ENCODE peak calls at places on chromosome 10, in four cellular contexts. A is K562, N is H1, G is GM12878. O is an unnamed sample.

GRCh38 chr10:79403441-79404230 is 41.8 kb downstream of the ZCCHC24 start:
- DNase-seq in A (no peak), N (no peak), G (no peak), O (no peak)

GRCh38 chr10:34121125-34121973 is 693.7 kb downstream of the PARD3 start:
- DNase-seq in A (no peak), N (no peak), G (no peak), O (no peak)

GRCh38 chr10:89342219-89342966 is 14.6 kb downstream of the IFIT3 start:
- DNase-seq in A (no peak), N (no peak), G (no peak), O (peak; percentile 84)

GRCh38 chr10:58266003-58266825 is 1.5 kb downstream of the IPMK start:
- DNase-seq in A (peak; percentile 60), N (no peak), G (no peak), O (peak; percentile 78)

GRCh38 chr10:69439813-69440506 is 11.3 kb upstream of the TSPAN15 start:
- DNase-seq in A (peak; percentile 31), N (no peak), G (no peak), O (no peak)

GRCh38 chr10:97229322-97229721 is 43.6 kb upstream of the SLIT1 start:
- DNase-seq in A (no peak), N (no peak), G (no peak), O (peak; percentile 81)

GRCh38 chr10:97861924-97862323 is 12.3 kb downstream of the GOLGA7B start:
- DNase-seq in A (no peak), N (no peak), G (no peak), O (no peak)

GRCh38 chr10:119578355-119578754 is 18.4 kb downstream of the TIAL1 start:
- DNase-seq in A (no peak), N (no peak), G (no peak), O (no peak)

GRCh38 chr10:92419740-92420553 is 129.0 kb downstream of the MARCHF5 start:
- DNase-seq in A (no peak), N (peak; percentile 51), G (no peak), O (peak; percentile 31)

GRCh38 chr10:44961931-44962750 is 2.5 kb downstream of the RASSF4 start:
- DNase-seq in A (no peak), N (no peak), G (no peak), O (no peak)

GRCh38 chr10:55287346-55287745 is 486.3 kb upstream of the PCDH15 start:
- DNase-seq in A (no peak), N (no peak), G (no peak), O (no peak)

GRCh38 chr10:72598769-72599701 is 26.8 kb downstream of the MICU1 start:
- DNase-seq in A (peak; percentile 30), N (peak; percentile 13), G (no peak), O (no peak)

GRCh38 chr10:98331888-98332287 is 63.9 kb upstream of the LOXL4 start:
- DNase-seq in A (peak; percentile 43), N (peak; percentile 46), G (no peak), O (no peak)

GRCh38 chr10:91689731-91690168 is 56.9 kb upstream of the PPP1R3C start:
- DNase-seq in A (no peak), N (no peak), G (no peak), O (peak; percentile 54)

GRCh38 chr10:111072232-111072631 is 4.6 kb upstream of the ADRA2A start:
- DNase-seq in A (no peak), N (no peak), G (no peak), O (no peak)

GRCh38 chr10:80407836-80408197 is 534 bp upstream of the PRXL2A start:
- DNase-seq in A (no peak), N (no peak), G (no peak), O (no peak)

GRCh38 chr10:63536678-63537077 is 15.5 kb downstream of the REEP3 start:
- DNase-seq in A (no peak), N (no peak), G (no peak), O (no peak)

GRCh38 chr10:3532644-3533043 is 252.4 kb downstream of the KLF6 start:
- DNase-seq in A (no peak), N (no peak), G (no peak), O (no peak)

GRCh38 chr10:70167246-70167645 is 3.1 kb downstream of the SAR1A start:
- DNase-seq in A (no peak), N (no peak), G (no peak), O (no peak)

GRCh38 chr10:37860494-37861190 is 3.2 kb upstream of the ZNF248 start:
- DNase-seq in A (no peak), N (no peak), G (no peak), O (peak; percentile 82)

GRCh38 chr10:114393482-114393881 is 10.8 kb downstream of the AFAP1L2 start:
- DNase-seq in A (no peak), N (no peak), G (no peak), O (peak; percentile 42)

GRCh38 chr10:19629559-19629958 is 186.7 kb upstream of the PLXDC2 start:
- DNase-seq in A (no peak), N (no peak), G (no peak), O (peak; percentile 67)

GRCh38 chr10:114538544-114538906 is 119.5 kb downstream of the ABLIM1 start:
- DNase-seq in A (no peak), N (no peak), G (no peak), O (no peak)

GRCh38 chr10:69375307-69376151 is 41.2 kb downstream of the TACR2 start:
- DNase-seq in A (no peak), N (peak; percentile 39), G (no peak), O (no peak)

GRCh38 chr10:98349508-98349922 is 65.5 kb downstream of the PYROXD2 start:
- DNase-seq in A (no peak), N (no peak), G (no peak), O (peak; percentile 99)

GRCh38 chr10:47452495-47453434 is 31.1 kb downstream of the ANXA8 start:
- DNase-seq in A (no peak), N (no peak), G (no peak), O (no peak)

GRCh38 chr10:26274391-26274790 is 57.8 kb downstream of the GAD2 start:
- DNase-seq in A (no peak), N (no peak), G (no peak), O (no peak)

GRCh38 chr10:99605351-99605750 is 14.9 kb downstream of the SLC25A28 start:
- DNase-seq in A (no peak), N (no peak), G (no peak), O (no peak)

GRCh38 chr10:125113661-125114388 is 46.5 kb downstream of the CTBP2 start:
- DNase-seq in A (peak; percentile 72), N (no peak), G (no peak), O (no peak)

GRCh38 chr10:123640016-123640535 is 26.1 kb upstream of the GPR26 start:
- DNase-seq in A (no peak), N (no peak), G (no peak), O (no peak)

GRCh38 chr10:29545122-29545521 is 89.6 kb downstream of the SVIL start:
- DNase-seq in A (no peak), N (no peak), G (no peak), O (no peak)

GRCh38 chr10:69467928-69468770 is 16.9 kb downstream of the TSPAN15 start:
- DNase-seq in A (no peak), N (no peak), G (no peak), O (no peak)

GRCh38 chr10:122233857-122234348 is 37.2 kb upstream of the BTBD16 start:
- DNase-seq in A (no peak), N (no peak), G (no peak), O (no peak)

DNA sequence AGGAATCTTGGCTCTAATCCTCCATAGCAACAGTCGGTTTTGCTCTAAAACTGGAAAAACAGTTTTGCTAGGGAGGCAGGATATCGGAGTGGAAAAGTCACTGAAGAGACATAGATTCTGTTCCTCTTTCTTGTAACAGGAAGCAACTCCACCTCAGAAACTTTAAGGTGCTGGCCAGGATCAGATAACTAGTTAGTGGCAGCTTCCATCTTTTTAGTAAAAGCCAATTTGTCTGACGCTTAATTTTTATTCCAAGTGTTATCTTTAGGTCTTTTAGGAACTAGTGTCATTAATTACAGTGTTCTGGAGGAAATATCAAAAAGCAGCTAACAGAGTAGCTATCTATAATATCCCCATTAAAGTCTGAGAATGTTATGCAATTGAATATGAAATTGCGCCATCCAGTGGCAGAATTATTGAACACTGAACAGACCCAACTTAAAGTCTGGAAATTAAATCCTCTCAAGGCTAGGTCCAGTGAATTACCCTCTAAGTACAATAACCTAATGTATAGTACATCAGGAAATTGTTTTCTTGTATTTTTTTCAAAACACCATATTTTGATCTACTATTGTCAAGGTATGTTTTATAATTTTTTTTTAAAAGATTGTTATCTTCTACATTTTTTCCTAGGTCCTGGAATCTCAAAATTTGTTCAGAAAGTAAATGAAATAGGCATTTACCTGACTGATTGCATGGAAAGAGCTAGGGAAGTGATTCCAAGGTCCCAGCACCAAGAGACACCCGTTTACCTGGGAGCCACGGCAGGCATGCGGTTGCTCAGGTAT is 65.9 kb upstream of the CC2D2B start:
- DNase-seq in A (peak; percentile 66), N (peak; percentile 15), G (no peak), O (peak; percentile 66)
- TF ChIP-seq CHD1 in A (no peak), N (no peak), G (no peak), O (no peak)

DNA sequence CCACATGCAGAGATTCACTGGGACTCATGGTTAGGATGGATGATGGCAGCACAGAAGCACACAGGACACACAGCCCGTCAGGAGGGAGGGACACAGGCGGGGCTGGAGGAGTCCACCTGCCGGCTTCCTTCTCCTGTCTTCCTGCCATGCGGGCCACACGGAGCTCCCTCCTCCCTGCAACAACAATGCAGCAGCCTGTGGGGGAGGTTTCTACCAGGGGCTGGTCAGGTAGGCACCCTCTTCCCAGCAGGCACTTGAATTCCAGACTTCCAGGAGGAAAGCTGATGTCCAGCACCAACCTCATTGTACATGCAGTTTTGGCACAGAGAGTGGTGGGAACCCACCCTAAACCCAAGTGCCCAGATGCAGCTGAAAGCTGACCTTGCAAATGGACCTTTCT is 341.2 kb downstream of the GLRX3 start:
- DNase-seq in A (no peak), N (no peak), G (no peak), O (no peak)
- H3K4me2 ChIP-seq in A (no peak overlapping the region), N (no peak overlapping the region), G (no peak overlapping the region), O (no peak overlapping the region)

GRCh38 chr10:14837003-14837755 is 658 bp downstream of the CDNF start:
- DNase-seq in A (peak; percentile 11), N (no peak), G (no peak), O (no peak)

GRCh38 chr10:14839305-14839695 is 1.2 kb downstream of the HSPA14 start:
- DNase-seq in A (peak; percentile 31), N (no peak), G (no peak), O (no peak)

GRCh38 chr10:14837756-14838581 is at the start of the genes CDNF, HSPA14 and MSANTD7:
- DNase-seq in A (peak; percentile 99), N (peak; percentile 98), G (peak; percentile 98), O (peak; percentile 99)

GRCh38 chr10:14840178-14840577 is 2.1 kb downstream of the HSPA14 start:
- DNase-seq in A (no peak), N (no peak), G (no peak), O (no peak)

GRCh38 chr10:14838582-14839304 is 637 bp downstream of the HSPA14 start:
- DNase-seq in A (peak; percentile 40), N (peak; percentile 13), G (no peak), O (no peak)
- TF ChIP-seq RAD21 in A (no peak), N (no peak), G (no peak), O (no peak)

DNA sequence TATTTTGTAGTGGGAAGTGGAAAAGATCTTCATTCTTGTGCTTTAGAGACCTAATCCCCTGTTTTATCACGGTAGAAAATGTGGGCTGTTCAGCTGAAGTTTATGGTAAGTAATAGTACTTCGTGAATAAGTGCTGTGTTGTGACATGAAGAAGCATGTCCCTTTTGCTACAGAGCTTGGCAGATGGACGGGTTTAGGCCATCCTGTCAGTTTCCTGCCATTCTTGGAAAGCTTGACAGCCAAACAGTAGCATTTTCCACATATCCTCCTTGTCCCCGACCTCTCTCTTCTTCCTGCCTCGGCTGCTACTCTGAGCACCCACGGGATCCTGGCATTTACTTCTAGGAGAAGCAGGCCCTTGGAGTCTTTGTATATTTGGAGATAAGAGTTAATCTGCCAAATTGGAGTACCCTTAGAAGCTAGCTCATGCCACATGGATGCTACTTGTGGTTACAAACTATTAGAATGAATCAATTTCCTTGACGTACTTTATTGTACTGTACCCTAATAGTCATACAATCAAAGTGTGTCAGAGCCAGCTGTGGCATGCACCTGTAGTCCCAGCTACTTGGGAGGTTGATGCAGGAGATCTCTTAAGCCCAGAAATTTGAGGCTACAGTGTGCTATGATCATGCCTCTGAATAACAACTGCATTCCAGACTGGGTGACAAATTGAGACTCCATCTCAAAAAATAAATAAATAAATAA is 39.2 kb downstream of the PNLIPRP3 start:
- DNase-seq in A (no peak), N (no peak), G (no peak), O (no peak)
- TF ChIP-seq CHD1 in A (no peak), N (no peak), G (no peak), O (no peak)

O was measured in IMR-90.